ENCODE peak calls at places on chromosomes 6 and 20, in eight cellular contexts. N is mesendoderm; I is GM23248; T is H7; W is uterus; R is aorta; X is A549; Q is CD8-positive, alpha-beta memory T cell. L is an unnamed sample.
A peak's percentile ranks its signal among the peaks of the same experiment; 100 is the strongest.

GRCh38 chr6:144993870-144994269 is 708.7 kb downstream of the UTRN start:
- DNase-seq in T (no peak), R (no peak), I (peak; percentile 41), Q (no peak), W (no peak), N (no peak), X (no peak), L (no peak)

GRCh38 chr6:118932421-118932820 is 2.5 kb downstream of the MCM9 start:
- DNase-seq in N (no peak), X (no peak), Q (no peak), R (no peak), W (no peak), T (no peak), I (no peak), L (no peak)

GRCh38 chr6:28979679-28980078 is 25.4 kb downstream of the ZNF311 start:
- DNase-seq in Q (no peak), N (no peak), R (no peak), X (no peak), I (no peak), T (no peak), W (no peak), L (no peak)

GRCh38 chr6:132247381-132248159 is 153.7 kb downstream of the MOXD1 start:
- DNase-seq in W (no peak), T (no peak), X (no peak), Q (no peak), N (no peak), R (no peak), I (peak; percentile 81), L (no peak)

GRCh38 chr20:62742979-62743776 is 34.5 kb downstream of the NTSR1 start:
- DNase-seq in I (no peak), R (peak; percentile 26), W (no peak), X (no peak), Q (no peak), T (no peak), N (no peak), L (no peak)

GRCh38 chr6:132643547-132643946 is 15.4 kb downstream of the TAAR1 start:
- DNase-seq in Q (no peak), W (no peak), T (no peak), R (no peak), I (no peak), X (no peak), N (no peak), L (no peak)

GRCh38 chr6:94559829-94560537 is 1017.4 kb upstream of the MANEA start:
- DNase-seq in T (no peak), R (no peak), N (peak; percentile 18), I (no peak), X (no peak), Q (no peak), W (no peak), L (no peak)

GRCh38 chr6:158680441-158680840 is 30.6 kb downstream of the SYTL3 start:
- DNase-seq in I (no peak), Q (no peak), R (no peak), W (no peak), X (no peak), T (no peak), N (no peak), L (no peak)

GRCh38 chr6:107801195-107801594 is 22.9 kb downstream of the SCML4 start:
- DNase-seq in W (no peak), X (no peak), N (no peak), T (no peak), Q (no peak), R (no peak), I (no peak), L (no peak)

GRCh38 chr20:49276895-49277785 is 717 bp downstream of the ZNFX1 start:
- DNase-seq in Q (peak; percentile 26), R (peak; percentile 69), W (no peak), N (peak; percentile 31), X (no peak), I (peak; percentile 66), T (peak; percentile 74), L (no peak)

GRCh38 chr6:151209071-151209831 is 30.5 kb upstream of the AKAP12 start:
- DNase-seq in X (no peak), W (no peak), N (no peak), R (no peak), Q (no peak), T (no peak), I (peak; percentile 64), L (no peak)

GRCh38 chr6:41428402-41428994 is 93.1 kb downstream of the NCR2 start:
- DNase-seq in I (peak; percentile 42), N (no peak), T (no peak), X (no peak), W (peak; percentile 81), Q (no peak), R (peak; percentile 76), L (no peak)

GRCh38 chr6:42514746-42515145 is 49.1 kb upstream of the UBR2 start:
- DNase-seq in W (no peak), Q (no peak), X (no peak), I (no peak), R (no peak), T (no peak), N (no peak), L (no peak)

GRCh38 chr6:49151033-49151432 is 312.0 kb downstream of the MMUT start:
- DNase-seq in X (no peak), I (no peak), N (no peak), R (no peak), Q (no peak), W (no peak), T (no peak), L (no peak)

GRCh38 chr20:47854687-47855212 is 69.5 kb upstream of the SULF2 start:
- DNase-seq in X (peak; percentile 65), T (peak; percentile 84), R (no peak), I (peak; percentile 44), Q (no peak), N (peak; percentile 87), W (no peak), L (no peak)

DNA sequence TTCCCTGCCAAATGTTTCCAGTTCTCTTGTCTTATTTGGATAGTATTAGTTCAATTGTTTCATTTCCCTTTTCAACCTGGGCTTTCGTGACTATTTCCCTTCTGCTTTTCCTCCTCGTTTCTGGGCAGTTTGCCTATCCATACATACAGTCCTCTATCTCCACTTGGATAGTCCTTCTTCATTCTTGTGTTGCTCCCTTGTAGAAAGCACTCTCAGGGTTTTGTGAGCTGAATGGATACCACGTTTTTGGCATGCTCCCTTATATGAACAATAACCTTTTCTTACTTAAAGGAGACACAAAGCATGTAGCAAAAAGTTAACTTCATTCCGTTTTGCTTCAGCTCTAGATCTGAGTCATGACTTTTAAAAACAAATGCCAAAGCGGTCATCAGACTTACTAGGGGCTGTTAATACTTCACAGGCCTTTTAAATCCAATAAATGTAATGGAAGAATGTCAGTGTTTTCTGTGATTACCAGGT is 16.6 kb downstream of the CRYBG1 start:
- DNase-seq in W (no peak), X (no peak), Q (no peak), T (no peak), N (no peak), I (peak; percentile 41), R (no peak), L (no peak)
- H3K4me3 ChIP-seq in W (no peak overlapping the region), X (no peak overlapping the region), Q (no peak overlapping the region), T (no peak overlapping the region), N (no peak overlapping the region), I (no peak overlapping the region), R (no peak overlapping the region), L (no peak overlapping the region)

DNA sequence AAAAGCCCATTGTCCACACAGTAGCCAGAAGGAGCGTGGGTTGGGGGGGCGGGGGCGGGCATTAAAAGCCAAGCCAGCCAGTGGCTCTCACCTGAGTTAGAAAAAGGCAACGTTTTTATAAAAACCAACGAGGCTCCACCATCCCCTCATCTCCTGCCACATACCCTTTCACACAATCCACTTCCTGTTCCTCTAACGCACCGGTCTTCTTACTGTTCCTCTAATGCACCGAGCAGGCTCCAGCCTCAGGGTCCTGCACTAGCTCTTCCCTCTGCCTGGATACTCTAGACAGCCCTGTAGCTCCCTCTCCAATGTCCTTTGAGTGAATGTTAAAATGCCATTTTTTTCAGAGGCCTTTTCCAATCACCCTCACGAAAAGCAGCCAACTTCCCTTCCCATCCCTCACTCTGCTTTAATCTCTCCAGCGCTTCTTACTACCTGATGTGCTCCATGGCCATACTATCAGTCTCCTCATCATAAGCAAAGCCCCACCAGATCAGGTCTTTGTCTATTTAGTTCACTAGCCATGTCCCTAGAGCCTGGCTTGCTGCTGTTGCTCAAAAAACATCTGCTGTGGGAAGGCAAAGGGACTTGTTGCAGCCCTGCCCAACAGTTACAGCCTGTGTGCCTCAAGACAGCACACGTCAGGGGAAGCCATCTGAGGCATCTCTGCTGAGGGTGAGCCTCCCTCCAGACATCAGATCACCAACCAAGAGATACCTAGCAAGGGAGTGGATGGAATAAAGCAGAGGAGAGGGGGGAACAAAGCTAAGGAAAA is 4.0 kb downstream of the FKBP1A start:
- DNase-seq in X (no peak), Q (peak; percentile 47), T (peak; percentile 8), I (peak; percentile 40), R (no peak), N (no peak), W (no peak), L (no peak)
- H3K4me3 ChIP-seq in X (no peak overlapping the region), Q (peak overlapping the region; percentile 29), T (no peak overlapping the region), I (no peak overlapping the region), R (no peak overlapping the region), N (no peak overlapping the region), W (no peak overlapping the region), L (peak overlapping the region; percentile 44)

GRCh38 chr20:1302578-1303541 is 26.1 kb downstream of the SDCBP2 start:
- DNase-seq in X (no peak), Q (no peak), T (no peak), N (no peak), I (no peak), R (no peak), W (no peak), L (no peak)

GRCh38 chr20:1298888-1299511 is 29.9 kb downstream of the SDCBP2 start:
- DNase-seq in Q (no peak), X (no peak), I (no peak), W (no peak), T (no peak), R (no peak), N (no peak), L (no peak)

GRCh38 chr20:1299522-1299921 is 29.4 kb downstream of the SDCBP2 start:
- DNase-seq in W (no peak), I (no peak), Q (peak; percentile 37), R (no peak), N (peak; percentile 49), X (peak; percentile 34), T (peak; percentile 83), L (peak; percentile 23)

GRCh38 chr20:1300083-1300840 is 28.7 kb downstream of the SDCBP2 start:
- DNase-seq in T (peak; percentile 25), N (no peak), W (no peak), Q (no peak), R (no peak), X (no peak), I (no peak), L (no peak)

DNA sequence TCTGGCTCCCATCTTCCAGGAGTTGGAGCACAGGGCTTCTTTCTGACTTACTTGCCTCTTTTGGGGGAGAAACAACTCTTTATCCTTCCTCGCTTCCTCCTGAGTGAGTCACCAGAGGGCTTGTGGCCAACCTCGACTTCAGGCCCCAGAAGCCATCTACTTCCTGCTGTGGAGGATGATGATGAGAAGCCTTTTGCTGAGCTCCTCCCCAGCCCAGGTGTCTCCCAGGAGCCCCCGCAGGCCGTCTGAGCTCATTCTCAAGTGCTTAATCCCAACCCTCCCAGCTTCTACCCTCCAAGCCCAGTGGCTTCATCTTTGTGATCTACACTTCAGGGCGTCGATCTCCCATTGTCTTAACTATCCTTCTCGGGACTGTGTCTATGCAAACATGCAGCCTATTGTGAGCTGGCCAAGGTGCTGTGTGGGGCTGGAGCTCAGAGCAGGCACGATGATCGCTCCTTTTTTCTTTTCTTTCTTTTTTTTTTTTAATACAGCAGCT is 27.9 kb downstream of the SDCBP2 start:
- DNase-seq in W (no peak), I (peak; percentile 68), X (peak; percentile 31), Q (peak; percentile 61), R (no peak), T (peak; percentile 77), N (peak; percentile 90), L (peak; percentile 55)
- H3K4me3 ChIP-seq in W (no peak overlapping the region), I (no peak overlapping the region), X (no peak overlapping the region), Q (no peak overlapping the region), R (no peak overlapping the region), T (no peak overlapping the region), N (no peak overlapping the region), L (no peak overlapping the region)

GRCh38 chr6:110329348-110329728 is 28.8 kb downstream of the METTL24 start:
- DNase-seq in W (peak; percentile 61), T (no peak), Q (no peak), I (peak; percentile 66), X (no peak), R (no peak), N (no peak), L (no peak)
- H3K4me3 ChIP-seq in W (peak overlapping the region; percentile 32), T (no peak overlapping the region), Q (no peak overlapping the region), I (peak overlapping the region; percentile 68), X (no peak overlapping the region), R (peak overlapping the region; percentile 14), N (no peak overlapping the region), L (no peak overlapping the region)

L was measured in CD4-positive, alpha-beta memory T cell.